ENCODE peak calls at places on chromosomes 7 and 10, in nine cellular contexts. D is tibial nerve, E is neural progenitor cell, B is endothelial cell, K is right atrium auricular region, V is astrocyte of the spinal cord, X is DND-41, Z is mucosa of descending colon, T is AG09319. N is an unnamed sample.

GRCh38 chr10:131653140-131653539 is 247.7 kb upstream of the PPP2R2D start:
- DNase-seq in Z (no peak), K (no peak), D (no peak), B (no peak), V (no peak), E (no peak), T (no peak), X (no peak), N (no peak)

GRCh38 chr7:94382155-94382554 is 12.5 kb upstream of the COL1A2 start:
- DNase-seq in K (no peak), X (no peak), Z (no peak), B (no peak), D (no peak), T (no peak), E (no peak), V (no peak), N (no peak)

GRCh38 chr10:17379151-17379690 is 75.2 kb downstream of the ST8SIA6 start:
- DNase-seq in Z (no peak), V (no peak), B (no peak), D (no peak), X (no peak), T (no peak), K (no peak), E (no peak), N (no peak)

GRCh38 chr10:34049887-34050286 is 715.4 kb upstream of the NRP1 start:
- DNase-seq in K (peak), E (no peak), D (no peak), Z (no peak), B (no peak), T (no peak), V (peak), X (no peak), N (no peak)

GRCh38 chr10:7408494-7409044 is 2.3 kb downstream of the SFMBT2 start:
- DNase-seq in Z (peak), D (no peak), E (peak), B (peak), X (peak), T (no peak), V (peak), K (no peak), N (peak)

GRCh38 chr7:113404245-113404644 is 285.9 kb upstream of the SMIM30 start:
- DNase-seq in K (no peak), E (peak), B (peak), Z (no peak), X (peak), V (no peak), D (no peak), T (no peak), N (no peak)

GRCh38 chr7:159115601-159116501 is 28.8 kb downstream of the VIPR2 start:
- DNase-seq in T (no peak), D (no peak), E (no peak), K (no peak), Z (no peak), V (no peak), B (no peak), X (no peak), N (no peak)

GRCh38 chr7:126119981-126120380 is 1132.8 kb downstream of the GRM8 start:
- DNase-seq in D (no peak), E (no peak), Z (no peak), K (no peak), X (no peak), B (no peak), V (no peak), T (no peak), N (no peak)

GRCh38 chr7:157411580-157411979 is 74.8 kb downstream of the DNAJB6 start:
- DNase-seq in K (no peak), B (no peak), E (no peak), Z (peak), T (no peak), V (no peak), X (no peak), D (no peak), N (no peak)

GRCh38 chr7:64485623-64486022 is 77.2 kb downstream of the ZNF680 start:
- DNase-seq in T (no peak), Z (no peak), K (no peak), V (no peak), E (no peak), X (no peak), B (no peak), D (no peak), N (no peak)

GRCh38 chr10:121511943-121512342 is 86.3 kb downstream of the FGFR2 start:
- DNase-seq in D (no peak), Z (no peak), E (no peak), K (no peak), T (no peak), B (no peak), V (no peak), X (no peak), N (no peak)

GRCh38 chr7:142795339-142795863 is 24.6 kb downstream of the PRSS2 start:
- DNase-seq in B (no peak), D (no peak), X (peak), Z (no peak), T (no peak), E (no peak), K (peak), V (no peak), N (no peak)

GRCh38 chr10:101158101-101159058 is 27.3 kb downstream of the TLX1 start:
- DNase-seq in B (no peak), E (no peak), Z (no peak), V (no peak), T (no peak), K (no peak), D (no peak), X (no peak), N (no peak)

GRCh38 chr10:132183046-132183445 is 3.7 kb upstream of the DPYSL4 start:
- DNase-seq in B (no peak), V (no peak), X (no peak), Z (no peak), K (no peak), T (no peak), D (no peak), E (no peak), N (no peak)

GRCh38 chr7:927031-927671 is 27.3 kb downstream of the ADAP1 start:
- DNase-seq in V (no peak), T (no peak), Z (peak), E (no peak), X (no peak), D (peak), K (no peak), B (no peak), N (no peak)

GRCh38 chr7:85078181-85078580 is 108.7 kb downstream of the SEMA3D start:
- DNase-seq in E (no peak), Z (no peak), B (no peak), D (no peak), K (no peak), X (no peak), V (no peak), T (no peak), N (no peak)

GRCh38 chr7:105130048-105130447 is 116.0 kb downstream of the KMT2E start:
- DNase-seq in Z (no peak), X (no peak), D (no peak), B (no peak), K (no peak), T (no peak), V (no peak), E (no peak), N (no peak)

GRCh38 chr7:1899201-1899600 is 229.1 kb downstream of the ELFN1 start:
- DNase-seq in T (peak), D (no peak), B (no peak), V (peak), Z (peak), E (no peak), X (no peak), K (no peak), N (no peak)

GRCh38 chr7:29557954-29558353 is 5.7 kb upstream of the PRR15 start:
- DNase-seq in K (no peak), D (no peak), Z (no peak), T (no peak), E (no peak), B (no peak), X (no peak), V (no peak), N (no peak)

GRCh38 chr7:107560898-107561516 is 2.7 kb downstream of the COG5 start:
- DNase-seq in V (no peak), B (no peak), D (no peak), K (no peak), Z (no peak), X (peak), T (no peak), E (no peak), N (no peak)

GRCh38 chr7:43516581-43517342 is 66.1 kb upstream of the STK17A start:
- DNase-seq in V (no peak), T (no peak), D (no peak), K (no peak), E (no peak), X (peak), B (no peak), Z (no peak), N (no peak)

GRCh38 chr7:44697136-44698045 is 51.3 kb upstream of the ZMIZ2 start:
- DNase-seq in V (no peak), D (no peak), X (no peak), K (no peak), E (no peak), Z (no peak), B (no peak), T (no peak), N (no peak)

GRCh38 chr10:55212051-55212450 is 411.0 kb upstream of the PCDH15 start:
- DNase-seq in B (no peak), X (no peak), Z (no peak), V (no peak), E (no peak), T (no peak), D (no peak), K (no peak), N (no peak)

GRCh38 chr10:103648231-103648950 is 154.9 kb downstream of the NEURL1 start:
- DNase-seq in X (no peak), D (no peak), T (no peak), Z (no peak), E (no peak), B (no peak), K (no peak), V (no peak), N (no peak)

GRCh38 chr7:141074162-141074989 is 512 bp downstream of the TMEM178B start:
- DNase-seq in B (peak), T (no peak), V (peak), K (no peak), E (peak), Z (peak), X (no peak), D (no peak), N (peak)

GRCh38 chr10:116631871-116632295 is 11.1 kb downstream of the PNLIPRP2 start:
- DNase-seq in T (no peak), E (no peak), K (peak), V (no peak), Z (no peak), B (no peak), X (no peak), D (no peak), N (no peak)

GRCh38 chr10:23445591-23445990 is 6.7 kb downstream of the OTUD1 start:
- DNase-seq in T (no peak), Z (no peak), B (no peak), K (no peak), V (no peak), D (no peak), X (no peak), E (no peak), N (no peak)

GRCh38 chr7:69801729-69802688 is 203.7 kb downstream of the AUTS2 start:
- DNase-seq in T (no peak), Z (no peak), V (no peak), K (no peak), B (no peak), E (no peak), D (no peak), X (no peak), N (no peak)

GRCh38 chr10:35327770-35328403 is 8.4 kb upstream of the CCNY start:
- DNase-seq in V (no peak), X (no peak), D (no peak), K (no peak), Z (no peak), T (no peak), E (no peak), B (no peak), N (no peak)
- TF ChIP-seq CTCF in V (no peak), X (no peak), D (no peak), K (no peak), Z (no peak), T (no peak), E (no peak), B (no peak), N (no peak)

GRCh38 chr10:15088428-15089261 is at the start of gene ACBD7:
- DNase-seq in V (peak), K (peak), Z (peak), D (peak), T (no peak), B (peak), X (peak), E (peak), N (peak)
- TF ChIP-seq CTCF in V (peak), K (peak), Z (peak), D (peak), T (no peak), B (peak), X (peak), E (peak), N (peak)

DNA sequence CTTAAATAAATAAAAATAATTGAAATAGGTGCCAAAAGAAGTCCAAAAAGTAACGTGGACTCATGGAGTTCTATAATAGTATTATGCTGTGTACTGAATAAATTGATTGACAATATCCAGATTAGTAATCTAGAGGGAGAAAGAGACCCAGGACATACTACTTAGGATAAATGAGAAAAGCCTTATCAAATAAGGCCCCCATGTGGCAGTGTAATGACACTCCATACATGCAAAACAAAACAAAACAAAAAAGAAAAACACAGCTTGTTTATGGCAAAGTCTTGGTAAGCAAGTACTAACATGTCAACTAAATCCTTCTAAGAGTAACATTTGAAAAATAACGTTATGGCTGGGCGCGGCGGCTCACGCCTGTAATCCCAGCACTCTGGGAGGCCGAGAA is 3.6 kb upstream of the RUNDC3B start:
- DNase-seq in E (no peak), X (no peak), T (no peak), D (no peak), K (no peak), V (no peak), B (no peak), Z (no peak), N (no peak)
- TF ChIP-seq CTCF in E (peak), X (no peak), T (no peak), D (no peak), K (no peak), V (no peak), B (no peak), Z (no peak), N (no peak)

GRCh38 chr10:107413971-107414370 is 249.5 kb upstream of the SORCS1 start:
- DNase-seq in T (no peak), B (no peak), V (no peak), Z (no peak), K (no peak), D (no peak), X (no peak), E (no peak), N (no peak)

GRCh38 chr10:107415446-107415845 is 250.9 kb upstream of the SORCS1 start:
- DNase-seq in D (no peak), E (no peak), X (no peak), V (no peak), T (no peak), K (no peak), Z (no peak), B (no peak), N (no peak)

GRCh38 chr10:107409517-107409916 is 245.0 kb upstream of the SORCS1 start:
- DNase-seq in B (peak), X (no peak), K (no peak), T (no peak), Z (no peak), V (peak), E (peak), D (no peak), N (no peak)
- TF ChIP-seq CTCF in B (no peak), X (peak), K (peak), T (peak), Z (peak), V (no peak), E (peak), D (peak), N (no peak)

GRCh38 chr7:14717711-14718304 is 184.7 kb downstream of the DGKB start:
- DNase-seq in V (peak), E (peak), X (no peak), B (no peak), T (peak), D (no peak), Z (no peak), K (no peak), N (no peak)
- TF ChIP-seq CTCF in V (peak), E (peak), X (peak), B (peak), T (peak), D (peak), Z (no peak), K (peak), N (peak)

N was measured in mesothelial cell of epicardium.